ENCODE peak calls at places on chromosomes 16 and 17, in seven cellular contexts. N is H1, B is lower lobe of right lung, M is stomach, H is RWPE2, A is sigmoid colon, S is PC-9. O is an unnamed sample. For H3K36me3, the result is how much of the 10 kb centered on the place peaks cover.

GRCh38 chr17:19549746-19550623 is 16.3 kb downstream of the SLC47A1 start:
- DNase-seq in N (no peak), B (no peak), M (no peak), H (no peak), A (no peak), S (no peak), O (no peak)

GRCh38 chr17:39553326-39553945 is 54.3 kb downstream of the NEUROD2 start:
- DNase-seq in N (no peak), B (no peak), M (no peak), H (no peak), A (no peak), S (peak), O (no peak)

GRCh38 chr16:20740007-20740883 is 1.4 kb downstream of the THUMPD1 start:
- DNase-seq in N (no peak), B (no peak), M (no peak), H (no peak), A (no peak), S (peak), O (no peak)

GRCh38 chr17:20211246-20211645 is 202.1 kb downstream of the SPECC1 start:
- DNase-seq in N (no peak), B (no peak), M (no peak), H (no peak), A (no peak), S (no peak), O (no peak)

GRCh38 chr17:55267777-55268648 is 3.3 kb downstream of the HLF start:
- DNase-seq in N (no peak), B (no peak), M (no peak), H (no peak), A (no peak), S (no peak), O (no peak)

GRCh38 chr16:30585022-30585399 is 486 bp downstream of the ZNF785 start:
- DNase-seq in N (no peak), B (peak), M (no peak), H (no peak), A (peak), S (no peak), O (no peak)

GRCh38 chr17:18951941-18952842 is at the start of gene SLC5A10:
- DNase-seq in N (no peak), B (no peak), M (no peak), H (no peak), A (no peak), S (no peak), O (no peak)

GRCh38 chr16:53666816-53667415 is 36.7 kb downstream of the RPGRIP1L start:
- DNase-seq in N (no peak), B (no peak), M (no peak), H (no peak), A (no peak), S (peak), O (no peak)

GRCh38 chr17:33277436-33278100 is 15.5 kb downstream of the ASIC2 start:
- DNase-seq in N (no peak), B (no peak), M (no peak), H (no peak), A (no peak), S (no peak), O (no peak)

GRCh38 chr16:4699030-4699556 is 5.7 kb downstream of the NUDT16L1 start:
- DNase-seq in N (no peak), B (no peak), M (no peak), H (peak), A (no peak), S (no peak), O (no peak)

GRCh38 chr17:39080416-39081179 is 70.8 kb downstream of the PLXDC1 start:
- DNase-seq in N (no peak), B (no peak), M (no peak), H (no peak), A (peak), S (no peak), O (no peak)

GRCh38 chr16:70686376-70687171 is 721 bp upstream of the MTSS2 start:
- DNase-seq in N (no peak), B (no peak), M (no peak), H (no peak), A (no peak), S (no peak), O (no peak)

GRCh38 chr16:69812213-69813014 is 50.3 kb downstream of the WWP2 start:
- DNase-seq in N (no peak), B (no peak), M (no peak), H (no peak), A (no peak), S (no peak), O (no peak)

GRCh38 chr17:76498886-76499667 is 2.1 kb downstream of the RHBDF2 start:
- DNase-seq in N (no peak), B (no peak), M (no peak), H (no peak), A (no peak), S (peak), O (no peak)

GRCh38 chr16:53154513-53154912 is 99.7 kb downstream of the CHD9 start:
- DNase-seq in N (no peak), B (no peak), M (no peak), H (no peak), A (no peak), S (no peak), O (no peak)

GRCh38 chr16:57185446-57185944 is 344 bp downstream of the PSME3IP1 start:
- DNase-seq in N (no peak), B (peak), M (peak), H (no peak), A (peak), S (peak), O (no peak)

GRCh38 chr17:78563189-78564145 is 13.7 kb downstream of the DNAH17 start:
- DNase-seq in N (no peak), B (no peak), M (peak), H (no peak), A (peak), S (no peak), O (no peak)

GRCh38 chr17:35390663-35391062 is 17.2 kb upstream of the SLFN11 start:
- DNase-seq in N (no peak), B (no peak), M (no peak), H (no peak), A (no peak), S (no peak), O (no peak)

GRCh38 chr17:68539536-68540469 is 27.6 kb downstream of the PRKAR1A start:
- DNase-seq in N (no peak), B (peak), M (peak), H (no peak), A (no peak), S (no peak), O (no peak)

GRCh38 chr17:8189041-8189710 is 804 bp downstream of the BORCS6 start:
- DNase-seq in N (no peak), B (peak), M (peak), H (no peak), A (no peak), S (no peak), O (no peak)

GRCh38 chr17:31289790-31290189 is 7.2 kb downstream of the OMG start:
- DNase-seq in N (no peak), B (no peak), M (no peak), H (no peak), A (no peak), S (no peak), O (no peak)

GRCh38 chr16:4327782-4328579 is 12.1 kb downstream of the GLIS2 start:
- DNase-seq in N (no peak), B (peak), M (peak), H (peak), A (peak), S (no peak), O (no peak)

GRCh38 chr17:82238562-82239201 is 9.8 kb downstream of the SLC16A3 start:
- DNase-seq in N (no peak), B (peak), M (peak), H (peak), A (peak), S (peak), O (no peak)

GRCh38 chr17:29145289-29146058 is 34.7 kb downstream of the MYO18A start:
- DNase-seq in N (peak), B (peak), M (peak), H (no peak), A (peak), S (peak), O (peak)

GRCh38 chr17:2181206-2181983 is 122.2 kb downstream of the SMG6 start:
- DNase-seq in N (no peak), B (no peak), M (no peak), H (no peak), A (peak), S (no peak), O (no peak)

GRCh38 chr16:58511933-58512815 is 3.1 kb upstream of the SETD6 start:
- DNase-seq in N (peak), B (peak), M (peak), H (peak), A (peak), S (peak), O (no peak)

GRCh38 chr16:24309222-24309905 is 53.2 kb downstream of the CACNG3 start:
- DNase-seq in N (no peak), B (no peak), M (peak), H (peak), A (no peak), S (peak), O (no peak)

GRCh38 chr16:7316266-7316888 is 16.3 kb upstream of the RBFOX1 start:
- DNase-seq in N (no peak), B (no peak), M (no peak), H (no peak), A (no peak), S (no peak), O (peak)

GRCh38 chr16:8716592-8716991 is 42.2 kb downstream of the ABAT start:
- DNase-seq in N (no peak), B (no peak), M (no peak), H (peak), A (no peak), S (no peak), O (no peak)

GRCh38 chr17:17264430-17264829 is 16.6 kb downstream of the COPS3 start:
- DNase-seq in N (no peak), B (no peak), M (no peak), H (no peak), A (no peak), S (no peak), O (no peak)

GRCh38 chr17:77284023-77284617 is 143.4 kb downstream of the SEC14L1 start:
- DNase-seq in N (no peak), B (no peak), M (no peak), H (no peak), A (no peak), S (no peak), O (no peak)

GRCh38 chr17:56725144-56725543 is 108.6 kb downstream of the C17orf67 start:
- DNase-seq in N (no peak), B (no peak), M (no peak), H (no peak), A (no peak), S (no peak), O (no peak)

DNA sequence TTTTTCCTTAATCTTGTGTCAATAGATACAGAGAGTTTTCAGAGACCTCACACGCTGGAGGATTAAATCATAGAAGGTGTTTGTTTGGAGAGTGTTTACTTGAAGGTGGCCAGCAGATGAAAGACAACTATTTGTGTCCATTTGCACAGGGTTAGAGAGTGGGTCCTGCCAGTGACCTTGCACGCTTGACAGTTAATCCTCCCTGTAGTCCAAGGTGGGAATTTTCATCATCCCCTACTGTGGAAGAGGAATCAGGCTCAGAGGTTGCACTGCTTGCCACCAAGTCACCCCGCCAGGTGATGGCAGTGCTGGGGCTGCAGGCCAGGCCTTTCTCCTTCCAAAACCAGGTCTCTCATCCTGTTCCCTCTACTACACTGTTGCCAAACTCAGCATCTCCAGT is 12.3 kb downstream of the CDH1 start:
- DNase-seq in N (no peak), B (no peak), M (no peak), H (no peak), A (no peak), S (no peak), O (no peak)
- TF ChIP-seq CTCF in N (peak), B (no peak), M (no peak), H (peak), A (no peak), S (peak), O (no peak)

DNA sequence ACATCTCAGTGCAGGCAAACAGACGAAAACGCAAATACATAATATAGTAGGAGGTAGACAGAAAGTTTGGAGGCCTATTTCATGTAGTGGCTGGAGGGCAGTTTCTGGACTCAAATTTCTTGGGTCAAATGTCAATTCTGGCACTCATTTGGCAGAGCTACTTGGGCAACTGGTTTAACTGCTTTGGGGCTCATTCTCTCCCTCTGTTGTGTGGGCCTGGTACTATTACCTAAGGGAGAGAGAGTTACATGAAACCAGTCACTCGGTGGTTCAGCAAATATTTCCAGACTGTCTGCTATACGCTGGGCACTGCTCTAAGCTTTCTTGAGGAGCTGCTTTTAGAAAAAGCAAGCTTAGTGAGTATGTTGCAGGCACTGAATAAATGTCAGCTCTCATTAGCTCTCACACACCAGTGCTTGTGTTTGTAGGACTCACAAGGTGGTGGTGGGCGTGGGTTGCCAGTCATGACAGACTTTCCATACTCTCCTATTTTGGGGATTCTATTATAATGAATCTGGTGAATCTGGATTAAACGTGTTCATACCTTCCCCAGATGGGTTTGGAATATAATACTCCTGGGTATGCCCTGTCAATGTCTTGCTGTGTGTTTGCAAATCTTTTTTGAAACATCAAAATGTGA is 1.7 kb upstream of the SHISA9 start:
- DNase-seq in N (no peak), B (no peak), M (peak), H (no peak), A (no peak), S (peak), O (no peak)
- H3K4me3 ChIP-seq in N (no peak), B (no peak), M (no peak), H (no peak), A (no peak), S (peak), O (no peak)

GRCh38 chr17:48477235-48477634 is 47.2 kb upstream of the SKAP1 start:
- DNase-seq in N (no peak), B (no peak), M (no peak), H (no peak), A (no peak), S (no peak), O (no peak)
- H3K36me3 ChIP-seq in N (under half), B (under half), M (under half), H (under half), A (under half), S (under half), O (under half)

DNA sequence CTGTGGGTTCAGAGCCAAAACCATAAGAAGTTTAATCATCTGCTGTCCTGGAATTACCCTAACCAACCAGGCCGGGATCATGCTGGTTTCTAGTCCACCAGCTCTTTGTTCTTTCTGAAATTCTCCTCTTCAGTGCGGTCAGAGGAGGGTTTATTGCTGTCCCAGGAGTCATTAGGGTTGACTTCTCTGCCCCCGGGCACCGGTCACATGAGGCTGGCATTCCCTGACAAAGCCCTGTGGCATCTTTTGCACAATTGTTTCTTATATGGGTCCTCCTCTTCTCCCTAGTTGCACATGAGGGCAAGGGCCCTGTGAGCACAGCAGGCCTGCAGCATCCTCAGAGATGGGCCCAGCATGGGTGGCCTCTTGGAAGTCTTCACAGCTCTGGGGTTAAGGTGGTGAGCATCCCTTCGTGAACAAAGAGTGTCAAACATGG is 243.9 kb downstream of the IRF8 start:
- DNase-seq in N (no peak), B (no peak), M (no peak), H (no peak), A (no peak), S (no peak), O (no peak)
- TF ChIP-seq CTCF in N (no peak), B (no peak), M (no peak), H (no peak), A (no peak), S (no peak), O (no peak)

DNA sequence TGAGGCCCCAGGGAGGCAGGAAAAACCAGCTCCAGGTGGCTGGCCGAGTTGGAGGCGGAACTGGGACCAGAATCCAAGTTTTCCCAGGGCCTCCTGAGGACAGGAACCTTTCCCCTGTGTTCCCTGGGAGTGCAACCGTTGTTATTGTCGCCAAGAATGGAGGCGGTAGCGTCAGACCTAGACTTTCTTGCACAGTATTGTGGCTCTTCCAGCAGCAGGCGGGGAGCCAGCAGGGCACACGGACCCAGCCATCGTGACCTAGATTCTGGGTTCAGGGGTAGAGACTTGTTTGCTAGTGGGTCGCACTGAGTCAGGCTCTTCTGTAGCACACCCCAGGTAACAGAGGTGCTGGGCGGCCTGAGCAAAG is 667 bp upstream of the KIF19 start:
- DNase-seq in N (no peak), B (no peak), M (no peak), H (no peak), A (no peak), S (no peak), O (no peak)
- H3K4me3 ChIP-seq in N (peak), B (peak), M (peak), H (no peak), A (no peak), S (no peak), O (no peak)

GRCh38 chr17:42579794-42580551 is 2.4 kb upstream of the PSMC3IP start:
- DNase-seq in N (no peak), B (no peak), M (no peak), H (peak), A (no peak), S (no peak), O (no peak)

GRCh38 chr17:42578282-42578869 is 847 bp upstream of the PSMC3IP start:
- DNase-seq in N (peak), B (peak), M (peak), H (no peak), A (peak), S (peak), O (no peak)

GRCh38 chr17:42584880-42585279 is 7.4 kb upstream of the PSMC3IP start:
- DNase-seq in N (no peak), B (no peak), M (no peak), H (no peak), A (no peak), S (no peak), O (no peak)

GRCh38 chr17:42585353-42585752 is 7.8 kb upstream of the PSMC3IP start:
- DNase-seq in N (no peak), B (no peak), M (no peak), H (no peak), A (no peak), S (no peak), O (no peak)

GRCh38 chr17:42581744-42582270 is 4.3 kb upstream of the PSMC3IP start:
- DNase-seq in N (no peak), B (no peak), M (no peak), H (no peak), A (no peak), S (no peak), O (no peak)
- H3K36me3 ChIP-seq in N (under half), B (half or more), M (half or more), H (half or more), A (half or more), S (under half), O (under half)

GRCh38 chr16:81313731-81314602 is 795 bp upstream of the GAN start:
- DNase-seq in N (peak), B (no peak), M (no peak), H (no peak), A (no peak), S (no peak), O (no peak)
- TF ChIP-seq CTCF in N (no peak), B (no peak), M (no peak), H (no peak), A (no peak), S (no peak), O (no peak)

DNA sequence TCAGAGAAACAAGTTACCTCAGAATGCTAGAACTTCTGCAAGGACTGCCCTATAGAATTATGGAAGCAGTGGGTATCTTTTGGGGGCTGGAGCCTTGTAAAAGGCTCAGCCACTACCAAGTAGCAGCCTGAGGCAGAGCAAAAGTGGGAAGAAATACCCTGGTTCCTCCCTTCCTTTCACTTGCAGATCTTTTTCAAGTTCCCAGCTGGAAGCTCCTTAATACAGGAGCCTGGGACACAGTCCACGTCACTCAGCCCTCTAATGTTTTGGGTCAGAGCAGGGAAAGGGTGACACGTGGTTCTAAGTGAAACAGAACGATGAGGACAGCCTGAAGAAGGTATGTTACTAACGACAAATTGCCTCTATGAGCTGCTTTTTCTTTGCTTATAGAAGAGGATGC is 93.1 kb downstream of the CNTNAP4 start:
- DNase-seq in N (no peak), B (no peak), M (no peak), H (no peak), A (no peak), S (no peak), O (no peak)
- H3K4me3 ChIP-seq in N (no peak), B (no peak), M (no peak), H (no peak), A (no peak), S (no peak), O (no peak)